ENCODE peak calls at places on chromosomes 3 and 15, in seven cellular contexts. P, G, D, F, S, Z and X are unnamed samples.

GRCh38 chr3:78823859-78824258 is 943.9 kb downstream of the ROBO1 start:
- DNase-seq in P (no peak), G (no peak), D (no peak), F (no peak), S (no peak), Z (no peak), X (no peak)

GRCh38 chr3:27302891-27303290 is 66.3 kb downstream of the NEK10 start:
- DNase-seq in P (no peak), G (no peak), D (no peak), F (no peak), S (no peak), Z (no peak), X (no peak)

GRCh38 chr15:87874896-87875661 is 381.5 kb downstream of the NTRK3 start:
- DNase-seq in P (no peak), G (peak; percentile 60), D (no peak), F (no peak), S (no peak), Z (peak; percentile 42), X (no peak)

GRCh38 chr3:66350601-66351000 is 129.8 kb downstream of the SLC25A26 start:
- DNase-seq in P (no peak), G (no peak), D (no peak), F (no peak), S (no peak), Z (no peak), X (no peak)

GRCh38 chr15:65032823-65033537 is 3.5 kb upstream of the MTFMT start:
- DNase-seq in P (no peak), G (no peak), D (peak; percentile 22), F (peak; percentile 87), S (peak; percentile 89), Z (peak; percentile 66), X (peak; percentile 60)

GRCh38 chr15:41011055-41011815 is 58.0 kb downstream of the CHAC1 start:
- DNase-seq in P (no peak), G (no peak), D (peak; percentile 41), F (no peak), S (no peak), Z (no peak), X (no peak)

GRCh38 chr3:195746346-195746745 is 25.6 kb downstream of the MUC20 start:
- DNase-seq in P (no peak), G (no peak), D (no peak), F (peak; percentile 59), S (no peak), Z (peak; percentile 26), X (no peak)

GRCh38 chr3:196406806-196407470 is 25.3 kb downstream of the UBXN7 start:
- DNase-seq in P (no peak), G (peak; percentile 44), D (no peak), F (no peak), S (no peak), Z (no peak), X (no peak)

GRCh38 chr3:143793971-143794370 is 54.3 kb downstream of the SLC9A9 start:
- DNase-seq in P (no peak), G (no peak), D (no peak), F (no peak), S (no peak), Z (no peak), X (no peak)

GRCh38 chr15:48905216-48905615 is 27.3 kb downstream of the EID1 start:
- DNase-seq in P (no peak), G (no peak), D (no peak), F (no peak), S (no peak), Z (no peak), X (no peak)

GRCh38 chr3:75329713-75330112 is 334.4 kb upstream of the FRG2C start:
- DNase-seq in P (no peak), G (no peak), D (no peak), F (no peak), S (no peak), Z (no peak), X (no peak)

GRCh38 chr15:101024111-101024695 is 105.0 kb downstream of the LRRK1 start:
- DNase-seq in P (no peak), G (no peak), D (no peak), F (peak; percentile 78), S (no peak), Z (no peak), X (no peak)

GRCh38 chr15:55758580-55758986 is 15.6 kb upstream of the PRTG start:
- DNase-seq in P (no peak), G (no peak), D (no peak), F (no peak), S (no peak), Z (no peak), X (no peak)

GRCh38 chr3:25592510-25592968 is 72.2 kb downstream of the TOP2B start:
- DNase-seq in P (no peak), G (no peak), D (peak; percentile 40), F (no peak), S (peak; percentile 33), Z (no peak), X (no peak)

GRCh38 chr15:93252780-93253179 is 163.8 kb upstream of the RGMA start:
- DNase-seq in P (no peak), G (no peak), D (no peak), F (no peak), S (no peak), Z (no peak), X (no peak)

GRCh38 chr15:39663684-39664083 is 82.8 kb downstream of the THBS1 start:
- DNase-seq in P (no peak), G (no peak), D (no peak), F (no peak), S (no peak), Z (no peak), X (no peak)